ENCODE peak calls at places on chromosomes 6 and 20, in six cellular contexts. B, I, L, C, Y and H are unnamed samples.

GRCh38 chr6:145929037-145929633 is 35.0 kb downstream of the SHPRH start:
- DNase-seq in B (peak), Y (peak), I (no peak), C (no peak), L (no peak), H (no peak)

GRCh38 chr20:31936430-31936829 is 15.4 kb downstream of the PDRG1 start:
- DNase-seq in I (no peak), C (no peak), Y (no peak), B (no peak), L (no peak), H (no peak)

GRCh38 chr6:52284131-52284459 is 447 bp downstream of the MCM3 start:
- DNase-seq in C (peak), L (no peak), I (no peak), Y (no peak), B (no peak), H (peak)

GRCh38 chr20:34385464-34385863 is 22.4 kb downstream of the ITCH start:
- DNase-seq in I (no peak), Y (no peak), L (no peak), C (no peak), B (no peak), H (no peak)

GRCh38 chr20:39775110-39775509 is 813.0 kb downstream of the DHX35 start:
- DNase-seq in I (peak), L (peak), Y (no peak), B (no peak), C (no peak), H (no peak)

GRCh38 chr6:27532820-27533538 is 60.1 kb upstream of the ZNF184 start:
- DNase-seq in I (no peak), L (no peak), B (peak), C (no peak), Y (no peak), H (no peak)

GRCh38 chr6:133248241-133249001 is 7.3 kb downstream of the EYA4 start:
- DNase-seq in C (no peak), I (no peak), B (no peak), Y (peak), L (no peak), H (no peak)

GRCh38 chr6:1381397-1382330 is 7.7 kb upstream of the FOXF2 start:
- DNase-seq in L (no peak), I (peak), Y (no peak), C (peak), B (no peak), H (peak)

GRCh38 chr20:62754991-62755356 is 41.3 kb upstream of the MRGBP start:
- DNase-seq in B (no peak), L (no peak), C (no peak), Y (no peak), I (no peak), H (no peak)

GRCh38 chr6:35496851-35497570 is at the start of gene TEAD3:
- DNase-seq in I (peak), C (peak), B (no peak), L (peak), Y (no peak), H (peak)

GRCh38 chr6:16391451-16391912 is 153.1 kb downstream of the GMPR start:
- DNase-seq in B (no peak), L (no peak), Y (no peak), I (no peak), C (no peak), H (no peak)

GRCh38 chr20:24633026-24633425 is 163.6 kb downstream of the SYNDIG1 start:
- DNase-seq in B (no peak), I (no peak), C (no peak), Y (no peak), L (no peak), H (no peak)

GRCh38 chr6:165889636-165890403 is 226.8 kb upstream of the PDE10A start:
- DNase-seq in L (no peak), Y (peak), B (no peak), C (peak), I (no peak), H (peak)

GRCh38 chr6:167031082-167031709 is 32.0 kb downstream of the CEP43 start:
- DNase-seq in Y (no peak), B (no peak), L (no peak), I (no peak), C (no peak), H (no peak)

GRCh38 chr6:100592929-100593328 is 128.2 kb upstream of the SIM1 start:
- DNase-seq in L (no peak), I (no peak), B (no peak), Y (no peak), C (no peak), H (no peak)

GRCh38 chr6:27237089-27237723 is 10.3 kb upstream of the PRSS16 start:
- DNase-seq in L (no peak), I (no peak), B (peak), Y (peak), C (peak), H (no peak)

GRCh38 chr6:6682225-6682624 is 93.7 kb downstream of the LY86 start:
- DNase-seq in C (no peak), I (no peak), B (no peak), L (no peak), Y (no peak), H (no peak)

GRCh38 chr6:24743944-24744335 is 25.0 kb upstream of the C6orf62 start:
- DNase-seq in L (no peak), I (no peak), C (no peak), Y (no peak), B (no peak), H (no peak)

GRCh38 chr6:27890351-27891299 is 21.6 kb downstream of the OR2B2 start:
- DNase-seq in I (peak), L (no peak), B (no peak), C (peak), Y (peak), H (peak)

GRCh38 chr6:127441881-127442280 is 17.3 kb downstream of the KIAA0408 start:
- DNase-seq in C (no peak), B (no peak), L (no peak), I (no peak), Y (no peak), H (no peak)

GRCh38 chr6:127737009-127737486 is 160.1 kb downstream of the C6orf58 start:
- DNase-seq in L (peak), C (no peak), Y (peak), I (no peak), B (peak), H (peak)

GRCh38 chr6:167937948-167938911 is 59.2 kb upstream of the KIF25 start:
- DNase-seq in Y (no peak), I (no peak), L (no peak), B (no peak), C (no peak), H (no peak)

GRCh38 chr6:84415517-84415916 is 188.1 kb upstream of the CEP162 start:
- DNase-seq in Y (no peak), I (no peak), B (no peak), L (no peak), C (no peak), H (no peak)

GRCh38 chr6:160356074-160356754 is 8.0 kb downstream of the SLC22A3 start:
- DNase-seq in C (no peak), I (no peak), B (no peak), Y (no peak), L (no peak), H (no peak)

GRCh38 chr6:26223213-26223612 is 136.0 kb downstream of the HFE start:
- DNase-seq in I (no peak), C (no peak), Y (peak), B (no peak), L (no peak), H (no peak)

GRCh38 chr20:57391439-57392129 is 388 bp downstream of the RBM38 start:
- DNase-seq in I (no peak), C (no peak), Y (no peak), L (no peak), B (no peak), H (no peak)

GRCh38 chr20:57389695-57390603 is 1.2 kb upstream of the RBM38 start:
- DNase-seq in I (no peak), L (no peak), Y (no peak), B (no peak), C (peak), H (no peak)

GRCh38 chr20:57388953-57389694 is 2.1 kb upstream of the RBM38 start:
- DNase-seq in I (peak), B (no peak), L (no peak), C (peak), Y (no peak), H (peak)

GRCh38 chr20:57392130-57392445 is 892 bp downstream of the RBM38 start:
- DNase-seq in Y (no peak), L (no peak), C (no peak), I (no peak), B (no peak), H (no peak)

GRCh38 chr20:57390604-57391438 is at the start of gene RBM38:
- DNase-seq in L (no peak), C (peak), B (no peak), I (peak), Y (peak), H (peak)
- TF ChIP-seq CTCF in L (no peak), C (no peak), B (no peak), I (no peak), Y (no peak), H (no peak)

DNA sequence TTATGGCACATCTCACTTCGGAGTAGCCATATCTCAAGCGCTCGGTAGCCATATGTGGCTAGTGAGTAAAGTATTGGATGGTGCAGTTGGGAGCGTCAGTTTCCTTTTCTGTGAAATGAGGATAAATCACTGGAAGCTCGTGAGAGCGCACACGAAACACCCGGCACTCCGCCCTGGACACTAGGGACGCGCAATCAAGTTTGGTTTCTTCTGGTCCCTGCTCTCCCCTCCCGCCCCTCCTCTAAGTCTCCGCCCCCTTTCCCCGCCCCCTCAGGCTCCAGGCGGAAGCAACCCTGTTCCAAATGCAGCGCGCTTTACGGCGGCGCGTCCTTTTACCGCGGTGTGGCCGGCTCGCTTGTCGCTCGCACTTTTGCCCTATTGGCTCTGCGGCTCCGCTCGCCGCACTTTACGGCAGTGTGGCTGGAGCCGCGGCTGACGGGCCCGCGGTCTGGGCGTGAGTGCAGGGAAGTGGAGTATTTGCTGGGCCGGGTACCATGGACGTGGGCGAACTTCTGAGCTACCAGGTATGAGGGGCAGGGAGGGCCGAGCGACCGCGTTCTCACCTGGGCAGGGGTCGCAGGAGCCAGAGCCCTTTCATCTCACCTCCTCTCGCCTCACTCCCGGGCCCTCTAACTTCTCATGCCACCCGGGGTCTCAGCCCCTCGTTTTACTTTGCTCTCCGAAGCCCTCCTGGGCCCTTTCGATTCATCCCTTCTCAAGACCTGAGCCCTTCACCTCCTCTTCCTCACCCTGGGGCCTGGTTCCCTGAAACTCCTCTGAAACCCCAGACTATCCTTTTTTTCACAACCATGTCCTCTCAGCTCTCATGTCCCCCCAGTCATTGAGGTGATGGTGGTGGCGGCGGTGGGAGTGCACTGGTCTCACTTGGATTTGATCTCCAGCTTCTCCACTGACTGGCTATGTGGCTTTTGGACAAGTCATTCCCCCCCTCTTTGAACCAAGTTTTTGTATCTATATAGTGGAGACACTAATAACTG is at the start of gene CTNNBL1:
- DNase-seq in C (peak), B (peak), I (peak), Y (peak), L (peak), H (peak)
- TF ChIP-seq CTCF in C (no peak), B (no peak), I (no peak), Y (no peak), L (no peak), H (peak)

DNA sequence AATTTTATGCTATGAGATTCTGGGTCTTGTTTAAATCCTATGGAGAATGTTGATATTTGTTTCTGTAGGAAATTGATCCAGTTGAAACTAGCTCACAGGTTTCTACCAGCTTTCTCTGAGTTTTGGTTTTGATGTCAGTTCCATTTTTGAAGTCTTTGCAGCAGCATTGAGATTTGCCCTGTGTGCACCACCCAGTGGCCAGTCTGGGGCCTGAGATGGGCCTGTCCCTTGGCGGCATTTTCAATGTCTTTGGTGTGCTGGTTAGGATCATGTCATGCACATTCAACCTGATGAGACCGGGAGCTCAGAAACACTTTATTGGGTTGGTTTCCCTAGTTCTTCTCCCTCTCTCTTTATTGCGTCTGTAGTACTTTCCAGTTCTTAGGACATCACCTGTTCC is 395.2 kb upstream of the MAP3K7 start:
- DNase-seq in I (no peak), L (no peak), Y (no peak), B (no peak), C (peak), H (no peak)
- TF ChIP-seq CTCF in I (no peak), L (no peak), Y (no peak), B (no peak), C (no peak), H (no peak)

GRCh38 chr6:107118976-107119375 is 3.7 kb upstream of the BEND3 start:
- DNase-seq in L (no peak), B (no peak), Y (no peak), I (no peak), C (no peak), H (no peak)
- TF ChIP-seq CTCF in L (no peak), B (no peak), Y (no peak), I (no peak), C (no peak), H (no peak)

GRCh38 chr20:6212903-6213302 is 90.1 kb upstream of the FERMT1 start:
- DNase-seq in I (no peak), L (no peak), Y (no peak), C (no peak), B (no peak), H (no peak)

GRCh38 chr20:6209093-6209492 is 86.3 kb upstream of the FERMT1 start:
- DNase-seq in C (no peak), B (no peak), L (no peak), I (no peak), Y (no peak), H (no peak)

DNA sequence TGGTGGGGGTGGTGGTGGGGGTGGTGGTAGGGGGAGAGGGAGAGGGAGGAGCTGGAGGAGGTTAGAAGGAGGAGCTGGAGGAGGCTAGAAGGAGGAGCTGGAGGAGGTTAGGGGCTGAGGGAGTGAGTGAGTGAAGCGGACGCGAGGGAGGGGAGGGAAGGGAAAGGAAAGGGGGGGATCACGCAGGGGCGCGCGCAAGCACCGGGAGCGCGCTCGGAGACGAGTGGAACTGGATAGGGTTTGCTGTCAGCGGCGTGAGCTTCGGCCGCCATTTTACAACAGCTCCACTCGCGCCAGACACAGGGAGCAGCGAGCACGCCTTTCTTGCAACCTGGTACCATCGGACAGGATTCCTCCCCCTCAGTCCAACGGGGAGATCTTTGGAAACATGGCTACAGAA is 90.5 kb upstream of the FERMT1 start:
- DNase-seq in C (no peak), B (no peak), L (no peak), I (no peak), Y (no peak), H (no peak)
- TF ChIP-seq CTCF in C (no peak), B (no peak), L (no peak), I (no peak), Y (no peak), H (no peak)